ENCODE peak calls at places on chromosomes 4 and X, in five cellular contexts. C is COR-L47; V is activated naive CD4-positive, alpha-beta T cell treated with anti-CD3 and anti-CD28 coated beads for 36 hours; Y is breast epithelium; U is uterus. L is an unnamed sample.

GRCh38 chr4:164706675-164707074 is 47.3 kb upstream of the SMIM31 start:
- DNase-seq in C (no peak), U (no peak), Y (no peak), V (no peak), L (no peak)

GRCh38 chrX:2498781-2499302 is 1.9 kb downstream of the DHRSX start:
- DNase-seq in C (no peak), V (no peak), U (no peak), Y (no peak), L (no peak)

GRCh38 chrX:73213734-73214133 is 917 bp downstream of the NAP1L2 start:
- DNase-seq in Y (no peak), V (no peak), U (no peak), C (no peak), L (no peak)

GRCh38 chrX:24241822-24242648 is 71.8 kb downstream of the SUPT20HL2 start:
- DNase-seq in U (no peak), C (peak), V (peak), Y (no peak), L (peak)

GRCh38 chr4:87717276-87718031 is 67.4 kb downstream of the DMP1 start:
- DNase-seq in Y (no peak), V (no peak), U (no peak), C (no peak), L (no peak)

GRCh38 chrX:40663880-40664630 is 16.7 kb upstream of the CXorf38 start:
- DNase-seq in U (no peak), C (no peak), Y (no peak), V (no peak), L (no peak)

GRCh38 chr4:36872679-36873078 is 371.9 kb upstream of the NWD2 start:
- DNase-seq in Y (no peak), V (no peak), C (no peak), U (no peak), L (no peak)

GRCh38 chrX:2391869-2392606 is 108.7 kb downstream of the DHRSX start:
- DNase-seq in V (no peak), C (no peak), U (no peak), Y (peak), L (no peak)

GRCh38 chr4:117626664-117627063 is 407.6 kb upstream of the NDST3 start:
- DNase-seq in U (no peak), C (no peak), V (no peak), Y (no peak), L (no peak)

GRCh38 chr4:89064848-89065247 is 7.9 kb upstream of the FAM13A start:
- DNase-seq in U (no peak), V (no peak), Y (no peak), C (no peak), L (no peak)

GRCh38 chr4:60992037-60992436 is 208.1 kb upstream of the ADGRL3 start:
- DNase-seq in U (no peak), V (no peak), Y (no peak), C (no peak), L (no peak)

GRCh38 chrX:1281511-1281910 is 12.9 kb downstream of the CSF2RA start:
- DNase-seq in V (no peak), U (no peak), Y (no peak), C (no peak), L (no peak)

GRCh38 chr4:165874072-165874798 is 1.2 kb downstream of the TLL1 start:
- DNase-seq in C (peak), Y (no peak), U (no peak), V (no peak), L (no peak)

GRCh38 chrX:127011629-127012028 is 192.1 kb downstream of the PRR32 start:
- DNase-seq in C (no peak), V (no peak), Y (no peak), U (no peak), L (no peak)

GRCh38 chrX:154000051-154000450 is 19.7 kb downstream of the IRAK1 start:
- DNase-seq in U (no peak), V (no peak), Y (no peak), C (no peak), L (peak)

GRCh38 chrX:44908198-44908597 is 35.2 kb downstream of the KDM6A start:
- DNase-seq in Y (no peak), V (no peak), U (no peak), C (no peak), L (no peak)

GRCh38 chrX:133297284-133297683 is 79.1 kb upstream of the TFDP3 start:
- DNase-seq in V (no peak), U (no peak), Y (no peak), C (no peak), L (peak)

GRCh38 chr4:122341906-122342305 is 36.9 kb upstream of the ADAD1 start:
- DNase-seq in Y (no peak), V (no peak), C (no peak), U (no peak), L (no peak)

GRCh38 chr4:185165605-185166063 is 22.6 kb downstream of the SLC25A4 start:
- DNase-seq in C (no peak), V (no peak), U (no peak), Y (no peak), L (no peak)

GRCh38 chrX:56813318-56813837 is 84.3 kb downstream of the NBDY start:
- DNase-seq in U (no peak), C (no peak), V (peak), Y (peak), L (no peak)

GRCh38 chr4:123597586-123597985 is 201.0 kb downstream of the SPRY1 start:
- DNase-seq in V (no peak), C (no peak), Y (peak), U (no peak), L (no peak)

GRCh38 chr4:1843852-1844251 is 12.1 kb downstream of the LETM1 start:
- DNase-seq in Y (no peak), V (no peak), C (no peak), U (no peak), L (no peak)

GRCh38 chr4:33262809-33263208 is 2542.6 kb downstream of the PCDH7 start:
- DNase-seq in Y (no peak), U (no peak), C (no peak), V (no peak), L (no peak)

GRCh38 chr4:3107271-3108185 is 33.0 kb downstream of the HTT start:
- DNase-seq in V (no peak), C (no peak), Y (no peak), U (no peak), L (no peak)

GRCh38 chrX:13401724-13402123 is 81.9 kb upstream of the ATXN3L start:
- DNase-seq in U (no peak), C (no peak), V (no peak), Y (no peak), L (no peak)

GRCh38 chr4:176883108-176883550 is 90.4 kb upstream of the VEGFC start:
- DNase-seq in V (no peak), U (no peak), Y (no peak), C (peak), L (peak)

GRCh38 chrX:104112326-104112951 is at the start of gene ZCCHC18:
- DNase-seq in U (peak), Y (peak), V (peak), C (peak), L (no peak)

GRCh38 chr4:1294891-1295290 is 5.2 kb downstream of the MAEA start:
- DNase-seq in U (no peak), C (no peak), Y (no peak), V (no peak), L (no peak)

GRCh38 chr4:180380733-180381132 is 1862.5 kb upstream of the TENM3 start:
- DNase-seq in C (no peak), V (peak), U (no peak), Y (no peak), L (no peak)